ENCODE peak calls at places on chromosomes 3 and 15, in ten cellular contexts. One of them, this sample, is unnamed.

GRCh38 chr3:111218615-111219014 is 147.0 kb downstream of the NECTIN3 start:
- DNase-seq in T-helper 1 cell: no peak
- DNase-seq in ELR: no peak
- DNase-seq in pons: no peak
- DNase-seq in KBM-7: no peak
- DNase-seq in hypothalamus: no peak
- DNase-seq in ovary: no peak
- DNase-seq in iris pigment epithelial cell: no peak
- DNase-seq in NCI-H774: no peak
- DNase-seq in Panc1: no peak
- DNase-seq in this sample: no peak

GRCh38 chr15:77528968-77529319 is 103.8 kb downstream of the LINGO1 start:
- DNase-seq in hypothalamus: no peak
- DNase-seq in pons: no peak
- DNase-seq in iris pigment epithelial cell: no peak
- DNase-seq in ovary: peak; percentile 61
- DNase-seq in T-helper 1 cell: no peak
- DNase-seq in KBM-7: no peak
- DNase-seq in Panc1: no peak
- DNase-seq in NCI-H774: no peak
- DNase-seq in ELR: no peak
- DNase-seq in this sample: no peak

GRCh38 chr15:55588070-55588817 is at the start of gene PYGO1:
- DNase-seq in hypothalamus: peak; percentile 38
- DNase-seq in pons: peak; percentile 12
- DNase-seq in iris pigment epithelial cell: peak; percentile 72
- DNase-seq in Panc1: no peak
- DNase-seq in T-helper 1 cell: no peak
- DNase-seq in KBM-7: peak; percentile 79
- DNase-seq in ovary: peak; percentile 59
- DNase-seq in ELR: peak; percentile 74
- DNase-seq in NCI-H774: peak; percentile 28
- DNase-seq in this sample: peak; percentile 34

GRCh38 chr3:150349314-150350097 is 58.6 kb upstream of the TSC22D2 start:
- DNase-seq in ovary: no peak
- DNase-seq in Panc1: no peak
- DNase-seq in ELR: no peak
- DNase-seq in pons: peak; percentile 99
- DNase-seq in NCI-H774: no peak
- DNase-seq in KBM-7: no peak
- DNase-seq in hypothalamus: peak; percentile 46
- DNase-seq in iris pigment epithelial cell: no peak
- DNase-seq in T-helper 1 cell: no peak
- DNase-seq in this sample: no peak

GRCh38 chr3:194766845-194767244 is 81.2 kb downstream of the FAM43A start:
- DNase-seq in iris pigment epithelial cell: no peak
- DNase-seq in KBM-7: peak; percentile 55
- DNase-seq in T-helper 1 cell: no peak
- DNase-seq in Panc1: no peak
- DNase-seq in NCI-H774: no peak
- DNase-seq in ovary: no peak
- DNase-seq in hypothalamus: no peak
- DNase-seq in ELR: no peak
- DNase-seq in pons: no peak
- DNase-seq in this sample: no peak

GRCh38 chr3:14870564-14871060 is 51.9 kb downstream of the FGD5 start:
- DNase-seq in pons: no peak
- DNase-seq in T-helper 1 cell: no peak
- DNase-seq in ovary: no peak
- DNase-seq in KBM-7: no peak
- DNase-seq in Panc1: no peak
- DNase-seq in NCI-H774: no peak
- DNase-seq in hypothalamus: no peak
- DNase-seq in ELR: no peak
- DNase-seq in iris pigment epithelial cell: no peak
- DNase-seq in this sample: no peak

GRCh38 chr15:77020348-77021087 is 25.6 kb downstream of the PSTPIP1 start:
- DNase-seq in hypothalamus: no peak
- DNase-seq in iris pigment epithelial cell: no peak
- DNase-seq in T-helper 1 cell: no peak
- DNase-seq in Panc1: no peak
- DNase-seq in pons: no peak
- DNase-seq in NCI-H774: no peak
- DNase-seq in KBM-7: no peak
- DNase-seq in ovary: no peak
- DNase-seq in ELR: no peak
- DNase-seq in this sample: no peak

GRCh38 chr3:184110316-184110725 is 13.5 kb downstream of the HTR3E start:
- DNase-seq in Panc1: peak; percentile 71
- DNase-seq in KBM-7: peak; percentile 14
- DNase-seq in iris pigment epithelial cell: peak; percentile 71
- DNase-seq in pons: no peak
- DNase-seq in NCI-H774: no peak
- DNase-seq in T-helper 1 cell: no peak
- DNase-seq in ELR: peak; percentile 80
- DNase-seq in hypothalamus: no peak
- DNase-seq in ovary: no peak
- DNase-seq in this sample: peak; percentile 37

GRCh38 chr15:36905908-36906307 is 194.4 kb downstream of the MEIS2 start:
- DNase-seq in ovary: no peak
- DNase-seq in pons: no peak
- DNase-seq in T-helper 1 cell: no peak
- DNase-seq in Panc1: no peak
- DNase-seq in hypothalamus: no peak
- DNase-seq in iris pigment epithelial cell: peak; percentile 87
- DNase-seq in ELR: no peak
- DNase-seq in KBM-7: no peak
- DNase-seq in NCI-H774: no peak
- DNase-seq in this sample: no peak

GRCh38 chr3:137012097-137012501 is 54.3 kb downstream of the IL20RB start:
- DNase-seq in NCI-H774: no peak
- DNase-seq in pons: no peak
- DNase-seq in ELR: peak; percentile 88
- DNase-seq in iris pigment epithelial cell: peak; percentile 27
- DNase-seq in ovary: no peak
- DNase-seq in KBM-7: no peak
- DNase-seq in T-helper 1 cell: no peak
- DNase-seq in Panc1: no peak
- DNase-seq in hypothalamus: no peak
- DNase-seq in this sample: no peak

GRCh38 chr3:188954590-188955208 is 217.1 kb upstream of the TPRG1 start:
- DNase-seq in KBM-7: peak; percentile 84
- DNase-seq in Panc1: peak; percentile 78
- DNase-seq in hypothalamus: peak; percentile 70
- DNase-seq in T-helper 1 cell: peak; percentile 58
- DNase-seq in pons: peak; percentile 98
- DNase-seq in NCI-H774: peak; percentile 94
- DNase-seq in ELR: peak; percentile 86
- DNase-seq in ovary: peak; percentile 85
- DNase-seq in iris pigment epithelial cell: peak; percentile 90
- DNase-seq in this sample: peak; percentile 72

GRCh38 chr3:169668081-169668956 is 4.8 kb upstream of the MECOM start:
- DNase-seq in pons: no peak
- DNase-seq in KBM-7: peak; percentile 57
- DNase-seq in ELR: peak; percentile 28
- DNase-seq in Panc1: no peak
- DNase-seq in ovary: no peak
- DNase-seq in NCI-H774: peak; percentile 52
- DNase-seq in hypothalamus: no peak
- DNase-seq in T-helper 1 cell: no peak
- DNase-seq in iris pigment epithelial cell: peak; percentile 28
- DNase-seq in this sample: no peak

GRCh38 chr3:155876537-155876936 is 6.1 kb downstream of the GMPS start:
- DNase-seq in T-helper 1 cell: no peak
- DNase-seq in NCI-H774: no peak
- DNase-seq in iris pigment epithelial cell: no peak
- DNase-seq in ELR: no peak
- DNase-seq in pons: no peak
- DNase-seq in ovary: no peak
- DNase-seq in KBM-7: no peak
- DNase-seq in hypothalamus: no peak
- DNase-seq in Panc1: no peak
- DNase-seq in this sample: no peak

GRCh38 chr3:97228966-97229365 is 414.6 kb downstream of the EPHA6 start:
- DNase-seq in KBM-7: no peak
- DNase-seq in hypothalamus: no peak
- DNase-seq in T-helper 1 cell: no peak
- DNase-seq in ELR: no peak
- DNase-seq in pons: no peak
- DNase-seq in iris pigment epithelial cell: no peak
- DNase-seq in NCI-H774: no peak
- DNase-seq in ovary: no peak
- DNase-seq in Panc1: no peak
- DNase-seq in this sample: no peak

GRCh38 chr3:154851644-154852043 is 228.5 kb upstream of the MME start:
- DNase-seq in Panc1: no peak
- DNase-seq in hypothalamus: no peak
- DNase-seq in ELR: no peak
- DNase-seq in KBM-7: no peak
- DNase-seq in iris pigment epithelial cell: peak; percentile 3
- DNase-seq in ovary: no peak
- DNase-seq in T-helper 1 cell: no peak
- DNase-seq in NCI-H774: peak; percentile 32
- DNase-seq in pons: no peak
- DNase-seq in this sample: no peak

GRCh38 chr15:37098468-37099320 is 1.7 kb downstream of the MEIS2 start:
- DNase-seq in pons: no peak
- DNase-seq in ovary: peak; percentile 55
- DNase-seq in KBM-7: peak; percentile 53
- DNase-seq in T-helper 1 cell: no peak
- DNase-seq in Panc1: no peak
- DNase-seq in NCI-H774: peak; percentile 30
- DNase-seq in ELR: peak; percentile 57
- DNase-seq in hypothalamus: no peak
- DNase-seq in iris pigment epithelial cell: peak; percentile 53
- DNase-seq in this sample: peak; percentile 47

GRCh38 chr3:127639173-127640030 is 10.4 kb downstream of the PODXL2 start:
- DNase-seq in pons: peak; percentile 48
- DNase-seq in KBM-7: no peak
- DNase-seq in hypothalamus: no peak
- DNase-seq in T-helper 1 cell: no peak
- DNase-seq in NCI-H774: no peak
- DNase-seq in Panc1: no peak
- DNase-seq in ovary: no peak
- DNase-seq in iris pigment epithelial cell: peak; percentile 74
- DNase-seq in ELR: peak; percentile 88
- DNase-seq in this sample: peak; percentile 65

GRCh38 chr3:78895528-78895927 is 872.3 kb downstream of the ROBO1 start:
- DNase-seq in ovary: no peak
- DNase-seq in NCI-H774: no peak
- DNase-seq in T-helper 1 cell: no peak
- DNase-seq in ELR: peak; percentile 27
- DNase-seq in iris pigment epithelial cell: peak; percentile 70
- DNase-seq in pons: no peak
- DNase-seq in KBM-7: no peak
- DNase-seq in hypothalamus: no peak
- DNase-seq in Panc1: no peak
- DNase-seq in this sample: no peak

GRCh38 chr3:137163241-137163916 is 205.6 kb downstream of the IL20RB start:
- DNase-seq in pons: peak; percentile 12
- DNase-seq in Panc1: no peak
- DNase-seq in T-helper 1 cell: no peak
- DNase-seq in NCI-H774: peak; percentile 2
- DNase-seq in KBM-7: no peak
- DNase-seq in ovary: peak; percentile 38
- DNase-seq in iris pigment epithelial cell: no peak
- DNase-seq in ELR: no peak
- DNase-seq in hypothalamus: no peak
- DNase-seq in this sample: no peak

GRCh38 chr15:99614749-99615288 is 49.0 kb downstream of the MEF2A start:
- DNase-seq in T-helper 1 cell: no peak
- DNase-seq in ovary: no peak
- DNase-seq in ELR: no peak
- DNase-seq in pons: peak; percentile 19
- DNase-seq in iris pigment epithelial cell: no peak
- DNase-seq in hypothalamus: no peak
- DNase-seq in NCI-H774: no peak
- DNase-seq in Panc1: no peak
- DNase-seq in KBM-7: peak; percentile 90
- DNase-seq in this sample: no peak

GRCh38 chr3:180534828-180535227 is 67.1 kb upstream of the TTC14 start:
- DNase-seq in NCI-H774: no peak
- DNase-seq in ELR: no peak
- DNase-seq in ovary: no peak
- DNase-seq in pons: no peak
- DNase-seq in Panc1: no peak
- DNase-seq in hypothalamus: no peak
- DNase-seq in iris pigment epithelial cell: no peak
- DNase-seq in T-helper 1 cell: no peak
- DNase-seq in KBM-7: no peak
- DNase-seq in this sample: no peak

GRCh38 chr3:23668430-23668904 is 137.3 kb upstream of the UBE2E1 start:
- DNase-seq in iris pigment epithelial cell: peak; percentile 93
- DNase-seq in NCI-H774: no peak
- DNase-seq in ELR: peak; percentile 92
- DNase-seq in Panc1: peak; percentile 82
- DNase-seq in KBM-7: no peak
- DNase-seq in pons: no peak
- DNase-seq in hypothalamus: no peak
- DNase-seq in ovary: no peak
- DNase-seq in T-helper 1 cell: no peak
- DNase-seq in this sample: peak; percentile 89

GRCh38 chr3:184171562-184171961 is 3.1 kb upstream of the AP2M1 start:
- DNase-seq in hypothalamus: no peak
- DNase-seq in KBM-7: no peak
- DNase-seq in ELR: peak; percentile 91
- DNase-seq in NCI-H774: no peak
- DNase-seq in ovary: no peak
- DNase-seq in Panc1: no peak
- DNase-seq in iris pigment epithelial cell: peak; percentile 77
- DNase-seq in pons: no peak
- DNase-seq in T-helper 1 cell: no peak
- DNase-seq in this sample: no peak

GRCh38 chr3:117748131-117748530 is 1038.6 kb downstream of the TUSC7 start:
- DNase-seq in T-helper 1 cell: no peak
- DNase-seq in Panc1: no peak
- DNase-seq in ovary: no peak
- DNase-seq in pons: no peak
- DNase-seq in NCI-H774: no peak
- DNase-seq in ELR: no peak
- DNase-seq in hypothalamus: no peak
- DNase-seq in KBM-7: no peak
- DNase-seq in iris pigment epithelial cell: peak; percentile 15
- DNase-seq in this sample: no peak

GRCh38 chr3:171954644-171955365 is 84.6 kb upstream of the FNDC3B start:
- DNase-seq in KBM-7: no peak
- DNase-seq in hypothalamus: no peak
- DNase-seq in T-helper 1 cell: no peak
- DNase-seq in Panc1: no peak
- DNase-seq in ELR: no peak
- DNase-seq in iris pigment epithelial cell: peak; percentile 40
- DNase-seq in ovary: no peak
- DNase-seq in NCI-H774: no peak
- DNase-seq in pons: no peak
- DNase-seq in this sample: no peak

GRCh38 chr3:30201715-30202114 is 404.7 kb upstream of the TGFBR2 start:
- DNase-seq in KBM-7: no peak
- DNase-seq in ELR: peak; percentile 49
- DNase-seq in iris pigment epithelial cell: no peak
- DNase-seq in NCI-H774: no peak
- DNase-seq in T-helper 1 cell: no peak
- DNase-seq in pons: no peak
- DNase-seq in hypothalamus: no peak
- DNase-seq in ovary: no peak
- DNase-seq in Panc1: no peak
- DNase-seq in this sample: no peak

GRCh38 chr3:110391640-110392395 is 679.8 kb upstream of the NECTIN3 start:
- DNase-seq in T-helper 1 cell: no peak
- DNase-seq in ELR: peak; percentile 49
- DNase-seq in NCI-H774: no peak
- DNase-seq in ovary: no peak
- DNase-seq in KBM-7: no peak
- DNase-seq in Panc1: no peak
- DNase-seq in pons: no peak
- DNase-seq in hypothalamus: no peak
- DNase-seq in iris pigment epithelial cell: peak; percentile 63
- DNase-seq in this sample: peak; percentile 1

GRCh38 chr3:41198950-41199865 is at the start of gene CTNNB1:
- DNase-seq in NCI-H774: peak; percentile 85
- DNase-seq in iris pigment epithelial cell: peak; percentile 97
- DNase-seq in Panc1: no peak
- DNase-seq in hypothalamus: peak; percentile 83
- DNase-seq in KBM-7: peak; percentile 95
- DNase-seq in pons: peak; percentile 87
- DNase-seq in ELR: peak; percentile 94
- DNase-seq in ovary: peak; percentile 92
- DNase-seq in T-helper 1 cell: peak; percentile 84
- DNase-seq in this sample: peak; percentile 93